ENCODE peak calls at places on chromosomes 13 and 19, in six cellular contexts. J is fibroblast of lung; S is HS-27A; W is RCC 7860; I is activated CD8-positive, alpha-beta memory T cell treated with anti-CD3 and anti-CD28 coated beads for 24 hours; D is keratinocyte. M is an unnamed sample.

GRCh38 chr19:19552811-19553210 is 14.7 kb downstream of the CILP2 start:
- DNase-seq in D (no peak), I (no peak), J (peak), W (no peak), S (no peak), M (no peak)

GRCh38 chr19:38889803-38890202 is 9.6 kb downstream of the SIRT2 start:
- DNase-seq in S (no peak), W (no peak), D (no peak), I (no peak), J (no peak), M (no peak)

GRCh38 chr19:12867120-12868099 is 13.8 kb downstream of the DNASE2 start:
- DNase-seq in S (no peak), W (no peak), J (peak), D (no peak), I (peak), M (no peak)

GRCh38 chr19:49205114-49205513 is 47.5 kb downstream of the TRPM4 start:
- DNase-seq in D (no peak), I (no peak), J (no peak), S (no peak), W (no peak), M (no peak)

GRCh38 chr13:93559718-93560117 is 333.1 kb downstream of the GPC6 start:
- DNase-seq in I (no peak), D (peak), S (peak), J (peak), W (peak), M (peak)

GRCh38 chr13:23619073-23619855 is 49.1 kb downstream of the TNFRSF19 start:
- DNase-seq in S (no peak), I (no peak), J (peak), W (no peak), D (no peak), M (no peak)

GRCh38 chr19:29323972-29324680 is 111.2 kb upstream of the UQCRFS1 start:
- DNase-seq in D (no peak), S (no peak), I (no peak), W (no peak), J (no peak), M (no peak)

GRCh38 chr19:39407644-39408391 is 1.2 kb downstream of the ZFP36 start:
- DNase-seq in I (peak), J (no peak), S (no peak), W (no peak), D (no peak), M (no peak)

GRCh38 chr19:44677019-44677809 is 5.9 kb downstream of the CEACAM19 start:
- DNase-seq in J (peak), S (peak), D (no peak), I (no peak), W (peak), M (no peak)

GRCh38 chr13:113742000-113742441 is 17.0 kb upstream of the TMEM255B start:
- DNase-seq in J (peak), W (no peak), D (no peak), S (no peak), I (no peak), M (peak)

GRCh38 chr13:80551650-80552497 is 210.9 kb upstream of the SPRY2 start:
- DNase-seq in I (no peak), J (no peak), S (no peak), D (no peak), W (no peak), M (no peak)

GRCh38 chr13:64675256-64675892 is 2554.8 kb downstream of the PCDH9 start:
- DNase-seq in D (peak), W (no peak), J (peak), S (peak), I (no peak), M (no peak)

GRCh38 chr19:7444042-7444441 is 44.8 kb downstream of the PEX11G start:
- DNase-seq in D (no peak), J (no peak), S (no peak), I (no peak), W (no peak), M (no peak)

GRCh38 chr19:46115396-46116109 is 8.9 kb downstream of the IGFL3 start:
- DNase-seq in J (peak), I (peak), W (peak), S (no peak), D (no peak), M (no peak)

GRCh38 chr13:76455960-76456359 is 430.2 kb downstream of the KCTD12 start:
- DNase-seq in I (no peak), D (no peak), S (no peak), J (peak), W (no peak), M (no peak)

GRCh38 chr19:5290336-5291262 is 50.0 kb downstream of the PTPRS start:
- DNase-seq in I (no peak), W (no peak), J (no peak), D (no peak), S (no peak), M (no peak)

GRCh38 chr13:74452881-74453280 is 318.7 kb upstream of the KLF12 start:
- DNase-seq in D (no peak), S (no peak), W (no peak), I (no peak), J (no peak), M (no peak)

GRCh38 chr19:47280183-47280797 is 5.6 kb downstream of the INAFM1 start:
- DNase-seq in W (no peak), D (no peak), I (peak), J (no peak), S (no peak), M (no peak)

GRCh38 chr19:6378036-6378435 is 2.3 kb upstream of the PSPN start:
- DNase-seq in W (peak), S (no peak), D (no peak), J (peak), I (no peak), M (no peak)